ENCODE peak calls at places on chromosomes 4 and X, in five cellular contexts. O, I, X, G and A are unnamed samples.

GRCh38 chr4:183354213-183354612 is 32.0 kb upstream of the CLDN24 start:
- DNase-seq in I (no peak), G (peak), O (no peak), X (no peak), A (no peak)

GRCh38 chr4:44678094-44679023 is at the start of gene GUF1:
- DNase-seq in G (peak), O (peak), X (peak), I (peak), A (peak)

GRCh38 chr4:27181672-27182071 is 321.0 kb downstream of the STIM2 start:
- DNase-seq in I (no peak), G (no peak), O (no peak), X (no peak), A (no peak)

GRCh38 chr4:2937986-2938385 is 25.2 kb downstream of the NOP14 start:
- DNase-seq in G (no peak), I (no peak), X (no peak), O (no peak), A (no peak)

GRCh38 chr4:16025268-16025667 is 58.6 kb downstream of the PROM1 start:
- DNase-seq in G (no peak), I (no peak), X (no peak), O (no peak), A (no peak)

GRCh38 chr4:24988776-24989175 is 42.0 kb downstream of the LGI2 start:
- DNase-seq in I (peak), O (peak), G (peak), X (no peak), A (peak)

GRCh38 chr4:90254357-90254756 is 127.2 kb downstream of the CCSER1 start:
- DNase-seq in I (no peak), O (no peak), X (no peak), G (no peak), A (no peak)

GRCh38 chrX:154714925-154715324 is 36.0 kb downstream of the GAB3 start:
- DNase-seq in G (peak), I (peak), O (peak), X (no peak), A (peak)

GRCh38 chrX:103791233-103791632 is 14.6 kb downstream of the PLP1 start:
- DNase-seq in X (no peak), O (no peak), G (no peak), I (no peak), A (no peak)

GRCh38 chrX:69216911-69217310 is 51.7 kb upstream of the PJA1 start:
- DNase-seq in I (no peak), X (no peak), G (no peak), O (no peak), A (no peak)
- TF ChIP-seq ZNF274 in I (no peak), X (no peak), G (no peak), O (no peak), A (no peak)

GRCh38 chr4:6887591-6888371 is 21.8 kb upstream of the TBC1D14 start:
- DNase-seq in I (no peak), O (no peak), X (no peak), G (no peak), A (no peak)

GRCh38 chr4:6888506-6889071 is 21.0 kb upstream of the TBC1D14 start:
- DNase-seq in X (no peak), G (no peak), O (no peak), I (no peak), A (no peak)

GRCh38 chr4:6885953-6886557 is 23.6 kb upstream of the TBC1D14 start:
- DNase-seq in O (no peak), X (peak), G (no peak), I (no peak), A (no peak)

GRCh38 chr4:6889101-6889735 is 20.4 kb upstream of the TBC1D14 start:
- DNase-seq in I (no peak), G (no peak), X (no peak), O (no peak), A (no peak)

DNA sequence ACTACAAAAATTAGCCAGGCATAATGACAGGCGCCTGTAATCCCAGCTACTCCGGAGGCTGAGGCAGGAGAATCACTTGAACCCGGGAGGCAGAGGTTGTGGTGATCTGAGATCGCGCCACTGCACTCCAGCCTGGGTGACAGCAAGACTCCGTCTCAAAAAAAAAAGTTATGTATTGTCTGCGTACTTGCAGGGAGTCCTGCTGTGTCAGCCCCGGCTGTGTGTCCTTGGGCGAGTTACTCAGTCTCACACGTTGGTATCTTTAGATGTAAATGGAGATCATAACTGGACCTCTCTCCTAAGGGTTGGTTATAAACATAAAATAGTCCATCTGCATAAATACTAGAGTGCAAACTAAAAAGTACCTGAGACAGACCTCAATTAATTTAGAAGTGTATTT is 22.7 kb upstream of the TBC1D14 start:
- DNase-seq in O (no peak), G (no peak), X (no peak), I (no peak), A (no peak)
- H3K4me3 ChIP-seq in O (no peak), G (no peak), X (no peak), I (no peak), A (no peak)

GRCh38 chrX:118519411-118520205 is 24.0 kb downstream of the DOCK11 start:
- DNase-seq in G (no peak), O (no peak), X (no peak), I (no peak), A (no peak)
- TF ChIP-seq YY1 in G (no peak), O (no peak), X (no peak), I (no peak), A (no peak)

GRCh38 chr4:110475881-110476818 is at the start of gene ENPEP:
- DNase-seq in G (no peak), X (no peak), O (no peak), I (no peak), A (no peak)
- TF ChIP-seq ZNF274 in G (no peak), X (no peak), O (no peak), I (no peak), A (no peak)

GRCh38 chr4:165328708-165329107 is 1.2 kb downstream of the MSMO1 start:
- DNase-seq in G (peak), X (no peak), O (no peak), I (no peak), A (no peak)
- H3K4me3 ChIP-seq in G (peak), X (peak), O (peak), I (peak), A (peak)

GRCh38 chr4:106595906-106596305 is 227.3 kb upstream of the GIMD1 start:
- DNase-seq in G (no peak), I (no peak), X (no peak), O (no peak), A (no peak)
- TF ChIP-seq YY1 in G (no peak), I (no peak), X (no peak), O (no peak), A (no peak)